ENCODE peak calls at places on chromosome 12, in five cellular contexts. One of them, this sample, is unnamed.

GRCh38 chr12:15443611-15444010 is 121.3 kb downstream of the PTPRO start:
- DNase-seq in fibroblast of mammary gland: peak; percentile 9
- DNase-seq in C1 segment of cervical spinal cord: no peak
- DNase-seq in T-helper 2 cell: no peak
- DNase-seq in ovary: no peak
- DNase-seq in this sample: no peak

GRCh38 chr12:66329941-66330340 is 27.6 kb downstream of the HELB start:
- DNase-seq in T-helper 2 cell: no peak
- DNase-seq in fibroblast of mammary gland: peak; percentile 11
- DNase-seq in C1 segment of cervical spinal cord: no peak
- DNase-seq in ovary: no peak
- DNase-seq in this sample: no peak

GRCh38 chr12:132571051-132571450 is 39.3 kb downstream of the LRCOL1 start:
- DNase-seq in T-helper 2 cell: no peak
- DNase-seq in ovary: no peak
- DNase-seq in C1 segment of cervical spinal cord: no peak
- DNase-seq in fibroblast of mammary gland: no peak
- DNase-seq in this sample: no peak

GRCh38 chr12:132278421-132279183 is 50.8 kb downstream of the GALNT9 start:
- DNase-seq in C1 segment of cervical spinal cord: no peak
- DNase-seq in ovary: no peak
- DNase-seq in fibroblast of mammary gland: no peak
- DNase-seq in T-helper 2 cell: no peak
- DNase-seq in this sample: no peak

GRCh38 chr12:53062977-53063707 is 13.3 kb downstream of the TNS2 start:
- DNase-seq in T-helper 2 cell: no peak
- DNase-seq in fibroblast of mammary gland: no peak
- DNase-seq in C1 segment of cervical spinal cord: no peak
- DNase-seq in ovary: peak; percentile 47
- DNase-seq in this sample: no peak

GRCh38 chr12:64450057-64450640 is 1.8 kb upstream of the TBK1 start:
- DNase-seq in fibroblast of mammary gland: no peak
- DNase-seq in T-helper 2 cell: no peak
- DNase-seq in C1 segment of cervical spinal cord: no peak
- DNase-seq in ovary: no peak
- DNase-seq in this sample: no peak

GRCh38 chr12:11827096-11827841 is 177.8 kb downstream of the ETV6 start:
- DNase-seq in fibroblast of mammary gland: peak; percentile 34
- DNase-seq in T-helper 2 cell: no peak
- DNase-seq in ovary: no peak
- DNase-seq in C1 segment of cervical spinal cord: no peak
- DNase-seq in this sample: no peak

GRCh38 chr12:132222096-132222807 is 78.0 kb downstream of the NOC4L start:
- DNase-seq in T-helper 2 cell: peak; percentile 19
- DNase-seq in ovary: no peak
- DNase-seq in fibroblast of mammary gland: no peak
- DNase-seq in C1 segment of cervical spinal cord: no peak
- DNase-seq in this sample: peak; percentile 35

GRCh38 chr12:68350753-68351152 is 18.6 kb upstream of the MDM1 start:
- DNase-seq in C1 segment of cervical spinal cord: no peak
- DNase-seq in fibroblast of mammary gland: peak; percentile 45
- DNase-seq in ovary: no peak
- DNase-seq in T-helper 2 cell: no peak
- DNase-seq in this sample: no peak

GRCh38 chr12:93622485-93622884 is 50.0 kb downstream of the SOCS2 start:
- DNase-seq in T-helper 2 cell: no peak
- DNase-seq in C1 segment of cervical spinal cord: no peak
- DNase-seq in ovary: no peak
- DNase-seq in fibroblast of mammary gland: peak; percentile 84
- DNase-seq in this sample: no peak

GRCh38 chr12:116415408-116416108 is 138.1 kb upstream of the MED13L start:
- DNase-seq in ovary: no peak
- DNase-seq in C1 segment of cervical spinal cord: no peak
- DNase-seq in T-helper 2 cell: no peak
- DNase-seq in fibroblast of mammary gland: no peak
- DNase-seq in this sample: no peak

GRCh38 chr12:6953417-6954315 is 2.5 kb downstream of the PTPN6 start:
- DNase-seq in fibroblast of mammary gland: no peak
- DNase-seq in T-helper 2 cell: peak; percentile 69
- DNase-seq in C1 segment of cervical spinal cord: no peak
- DNase-seq in ovary: peak; percentile 35
- DNase-seq in this sample: peak; percentile 69

GRCh38 chr12:6062427-6063378 is 61.8 kb downstream of the VWF start:
- DNase-seq in fibroblast of mammary gland: peak; percentile 44
- DNase-seq in C1 segment of cervical spinal cord: no peak
- DNase-seq in T-helper 2 cell: peak; percentile 37
- DNase-seq in ovary: peak; percentile 48
- DNase-seq in this sample: no peak

GRCh38 chr12:131275824-131276223 is 322.1 kb downstream of the ADGRD1 start:
- DNase-seq in T-helper 2 cell: no peak
- DNase-seq in C1 segment of cervical spinal cord: no peak
- DNase-seq in ovary: no peak
- DNase-seq in fibroblast of mammary gland: no peak
- DNase-seq in this sample: no peak

GRCh38 chr12:13727707-13728147 is 253.7 kb downstream of the GRIN2B start:
- DNase-seq in fibroblast of mammary gland: no peak
- DNase-seq in T-helper 2 cell: no peak
- DNase-seq in C1 segment of cervical spinal cord: no peak
- DNase-seq in ovary: no peak
- DNase-seq in this sample: no peak

GRCh38 chr12:14238224-14238792 is 127.2 kb upstream of the ATF7IP start:
- DNase-seq in C1 segment of cervical spinal cord: no peak
- DNase-seq in T-helper 2 cell: no peak
- DNase-seq in fibroblast of mammary gland: peak; percentile 57
- DNase-seq in ovary: no peak
- DNase-seq in this sample: no peak

GRCh38 chr12:54479421-54479820 is 6.0 kb upstream of the GTSF1 start:
- DNase-seq in ovary: no peak
- DNase-seq in C1 segment of cervical spinal cord: no peak
- DNase-seq in T-helper 2 cell: no peak
- DNase-seq in fibroblast of mammary gland: peak; percentile 40
- DNase-seq in this sample: no peak

GRCh38 chr12:66129934-66130266 is 650 bp downstream of the LLPH start:
- DNase-seq in C1 segment of cervical spinal cord: no peak
- DNase-seq in fibroblast of mammary gland: no peak
- DNase-seq in ovary: no peak
- DNase-seq in T-helper 2 cell: no peak
- DNase-seq in this sample: no peak

GRCh38 chr12:121537814-121538698 is 42.8 kb downstream of the KDM2B start:
- DNase-seq in fibroblast of mammary gland: no peak
- DNase-seq in ovary: peak; percentile 60
- DNase-seq in T-helper 2 cell: peak; percentile 31
- DNase-seq in C1 segment of cervical spinal cord: no peak
- DNase-seq in this sample: peak; percentile 20

GRCh38 chr12:79531547-79531946 is 159.2 kb downstream of the PAWR start:
- DNase-seq in T-helper 2 cell: no peak
- DNase-seq in ovary: no peak
- DNase-seq in C1 segment of cervical spinal cord: no peak
- DNase-seq in fibroblast of mammary gland: no peak
- DNase-seq in this sample: no peak

GRCh38 chr12:51972424-51972812 is 20.9 kb downstream of the ACVR1B start:
- DNase-seq in ovary: no peak
- DNase-seq in C1 segment of cervical spinal cord: no peak
- DNase-seq in fibroblast of mammary gland: no peak
- DNase-seq in T-helper 2 cell: no peak
- DNase-seq in this sample: no peak

GRCh38 chr12:77032406-77032805 is 33.0 kb downstream of the E2F7 start:
- DNase-seq in T-helper 2 cell: no peak
- DNase-seq in C1 segment of cervical spinal cord: no peak
- DNase-seq in ovary: no peak
- DNase-seq in fibroblast of mammary gland: peak; percentile 46
- DNase-seq in this sample: no peak

GRCh38 chr12:132286912-132287311 is 42.5 kb downstream of the GALNT9 start:
- DNase-seq in T-helper 2 cell: no peak
- DNase-seq in C1 segment of cervical spinal cord: no peak
- DNase-seq in ovary: no peak
- DNase-seq in fibroblast of mammary gland: peak; percentile 51
- DNase-seq in this sample: no peak

GRCh38 chr12:49367381-49368239 is at the start of gene SPATS2:
- DNase-seq in C1 segment of cervical spinal cord: no peak
- DNase-seq in T-helper 2 cell: no peak
- DNase-seq in ovary: no peak
- DNase-seq in fibroblast of mammary gland: no peak
- DNase-seq in this sample: no peak

GRCh38 chr12:93127582-93128331 is 198.7 kb upstream of the EEA1 start:
- DNase-seq in C1 segment of cervical spinal cord: no peak
- DNase-seq in T-helper 2 cell: no peak
- DNase-seq in ovary: peak; percentile 80
- DNase-seq in fibroblast of mammary gland: peak; percentile 88
- DNase-seq in this sample: no peak

GRCh38 chr12:123363743-123364531 is 710 bp downstream of the SBNO1 start:
- DNase-seq in C1 segment of cervical spinal cord: no peak
- DNase-seq in fibroblast of mammary gland: no peak
- DNase-seq in ovary: peak; percentile 64
- DNase-seq in T-helper 2 cell: peak; percentile 13
- DNase-seq in this sample: peak; percentile 14

GRCh38 chr12:65596514-65597010 is 227.7 kb upstream of the HMGA2 start:
- DNase-seq in T-helper 2 cell: no peak
- DNase-seq in fibroblast of mammary gland: peak; percentile 46
- DNase-seq in ovary: no peak
- DNase-seq in C1 segment of cervical spinal cord: no peak
- DNase-seq in this sample: no peak

GRCh38 chr12:126051611-126052107 is 986.4 kb downstream of the AACS start:
- DNase-seq in ovary: no peak
- DNase-seq in T-helper 2 cell: no peak
- DNase-seq in fibroblast of mammary gland: peak; percentile 34
- DNase-seq in C1 segment of cervical spinal cord: no peak
- DNase-seq in this sample: no peak

GRCh38 chr12:45322810-45323209 is 106.9 kb downstream of the ANO6 start:
- DNase-seq in T-helper 2 cell: no peak
- DNase-seq in C1 segment of cervical spinal cord: no peak
- DNase-seq in fibroblast of mammary gland: no peak
- DNase-seq in ovary: no peak
- DNase-seq in this sample: no peak

GRCh38 chr12:96861656-96862055 is 45.4 kb upstream of the NEDD1 start:
- DNase-seq in ovary: no peak
- DNase-seq in fibroblast of mammary gland: peak; percentile 14
- DNase-seq in C1 segment of cervical spinal cord: no peak
- DNase-seq in T-helper 2 cell: no peak
- DNase-seq in this sample: no peak

GRCh38 chr12:119157528-119157927 is 21.2 kb upstream of the HSPB8 start:
- DNase-seq in C1 segment of cervical spinal cord: no peak
- DNase-seq in fibroblast of mammary gland: no peak
- DNase-seq in ovary: no peak
- DNase-seq in T-helper 2 cell: no peak
- DNase-seq in this sample: no peak

GRCh38 chr12:102167821-102168605 is 29.6 kb downstream of the PMCH start:
- DNase-seq in C1 segment of cervical spinal cord: no peak
- DNase-seq in ovary: no peak
- DNase-seq in T-helper 2 cell: no peak
- DNase-seq in fibroblast of mammary gland: peak; percentile 57
- DNase-seq in this sample: no peak

GRCh38 chr12:123269980-123270379 is 1.7 kb downstream of the CDK2AP1 start:
- DNase-seq in C1 segment of cervical spinal cord: no peak
- DNase-seq in ovary: no peak
- DNase-seq in T-helper 2 cell: no peak
- DNase-seq in fibroblast of mammary gland: peak; percentile 38
- DNase-seq in this sample: no peak